ENCODE peak calls at places on chromosomes 6 and 20, in four cellular contexts. Q, E, J and K are unnamed samples.

GRCh38 chr6:34181903-34182302 is 36.0 kb upstream of the GRM4 start:
- DNase-seq in Q (no peak), E (no peak), J (no peak), K (no peak)

GRCh38 chr6:44002071-44002590 is 125.1 kb downstream of the MRPL14 start:
- DNase-seq in Q (peak), E (peak), J (no peak), K (no peak)

GRCh38 chr6:55941713-55942112 is 66.3 kb upstream of the BMP5 start:
- DNase-seq in Q (peak), E (no peak), J (no peak), K (no peak)

GRCh38 chr6:137150072-137150471 is 23.4 kb downstream of the IL22RA2 start:
- DNase-seq in Q (no peak), E (no peak), J (no peak), K (no peak)

GRCh38 chr20:47326718-47327137 is 29.8 kb downstream of the ZMYND8 start:
- DNase-seq in Q (peak), E (no peak), J (no peak), K (no peak)

GRCh38 chr6:168196385-168196860 is 117.4 kb upstream of the FRMD1 start:
- DNase-seq in Q (peak), E (peak), J (no peak), K (no peak)

GRCh38 chr6:167793421-167793820 is 33.3 kb upstream of the AFDN start:
- DNase-seq in Q (no peak), E (no peak), J (no peak), K (no peak)

GRCh38 chr20:46606817-46607190 is 44.5 kb downstream of the SLC13A3 start:
- DNase-seq in Q (no peak), E (no peak), J (no peak), K (no peak)

GRCh38 chr6:124002377-124003081 is 198.9 kb downstream of the NKAIN2 start:
- DNase-seq in Q (no peak), E (no peak), J (no peak), K (no peak)

GRCh38 chr6:27144740-27145079 is 102.8 kb upstream of the PRSS16 start:
- DNase-seq in Q (no peak), E (no peak), J (no peak), K (no peak)

GRCh38 chr20:46814366-46815232 is 80.0 kb upstream of the EYA2 start:
- DNase-seq in Q (peak), E (peak), J (no peak), K (no peak)

GRCh38 chr6:134577998-134578397 is 260.1 kb upstream of the SGK1 start:
- DNase-seq in Q (peak), E (no peak), J (no peak), K (no peak)

GRCh38 chr20:19382371-19382770 is 169.9 kb downstream of the SLC24A3 start:
- DNase-seq in Q (no peak), E (no peak), J (no peak), K (no peak)

GRCh38 chr20:7410150-7410549 is 530.1 kb downstream of the HAO1 start:
- DNase-seq in Q (no peak), E (no peak), J (no peak), K (no peak)
- TF ChIP-seq CHD4 in Q (no peak), E (no peak), J (no peak), K (no peak)

GRCh38 chr20:57389695-57390603 is 1.2 kb upstream of the RBM38 start:
- DNase-seq in Q (no peak), E (no peak), J (peak), K (no peak)
- TF ChIP-seq CHD4 in Q (no peak), E (no peak), J (no peak), K (no peak)

DNA sequence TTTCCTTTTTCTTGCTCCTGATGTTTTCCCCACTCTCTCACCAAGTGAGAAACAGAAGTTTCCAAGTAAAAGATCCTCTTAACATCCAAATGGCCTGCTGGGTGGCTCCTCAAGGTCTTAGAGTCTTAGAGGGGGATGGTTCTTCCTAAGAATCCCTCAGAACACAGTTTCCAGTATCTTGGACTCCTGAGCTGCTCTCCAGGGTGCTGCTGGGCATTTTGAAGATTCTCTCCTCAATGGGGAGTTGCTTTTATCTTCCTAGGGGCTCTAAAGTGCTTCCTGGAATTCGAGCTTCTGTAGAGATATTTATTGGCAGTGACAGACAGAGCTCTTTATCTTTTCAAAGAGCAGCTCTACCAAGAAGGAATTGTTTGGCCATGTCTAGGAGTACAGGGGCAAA is 70.8 kb upstream of the SLC35B3 start:
- DNase-seq in Q (no peak), E (no peak), J (no peak), K (no peak)
- TF ChIP-seq CHD4 in Q (no peak), E (no peak), J (no peak), K (no peak)

DNA sequence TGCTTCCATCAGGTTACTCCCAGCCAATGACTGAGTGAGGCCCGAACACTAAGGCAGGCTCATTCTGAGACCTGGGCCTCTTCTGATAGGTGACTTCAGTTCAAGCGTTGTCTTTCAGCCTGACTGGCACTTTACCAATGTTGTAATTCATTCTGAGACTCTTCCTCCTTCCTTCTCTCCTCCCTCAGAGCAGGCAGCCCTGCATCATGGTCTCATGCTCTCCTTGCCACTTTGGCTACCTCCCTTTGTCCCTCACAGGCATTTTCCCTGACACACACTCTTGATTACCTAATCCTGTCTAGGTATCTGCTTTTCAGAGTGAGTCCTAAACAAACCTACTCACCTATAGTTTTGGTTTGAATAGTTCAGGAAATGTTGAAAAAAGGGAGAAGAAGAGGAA is 12.6 kb upstream of the WFDC12 start:
- DNase-seq in Q (no peak), E (no peak), J (no peak), K (no peak)
- TF ChIP-seq CHD4 in Q (no peak), E (no peak), J (no peak), K (no peak)